ENCODE peak calls at places on chromosomes 3 and 15, in eight cellular contexts. A is Calu3, O is putamen, J is T-helper 2 cell, F is anterior cingulate cortex, H is kidney epithelial cell, B is AG09319, K is HepG2. Y is an unnamed sample.

GRCh38 chr3:67804089-67804488 is 149.7 kb upstream of the SUCLG2 start:
- DNase-seq in A (no peak), O (no peak), J (no peak), F (no peak), H (no peak), B (no peak), K (peak), Y (no peak)

GRCh38 chr3:115626711-115627110 is 3.4 kb downstream of the GAP43 start:
- DNase-seq in A (no peak), O (no peak), J (no peak), F (no peak), H (no peak), B (no peak), K (no peak), Y (no peak)

GRCh38 chr15:63110428-63111026 is 11.1 kb upstream of the LACTB start:
- DNase-seq in A (no peak), O (no peak), J (no peak), F (no peak), H (no peak), B (no peak), K (no peak), Y (no peak)

GRCh38 chr3:51712511-51712931 is 5.7 kb downstream of the GRM2 start:
- DNase-seq in A (no peak), O (no peak), J (no peak), F (no peak), H (no peak), B (no peak), K (no peak), Y (no peak)

GRCh38 chr3:16728762-16729745 is 123.8 kb upstream of the DAZL start:
- DNase-seq in A (no peak), O (no peak), J (no peak), F (no peak), H (no peak), B (no peak), K (no peak), Y (no peak)

GRCh38 chr3:147385059-147386012 is 21.0 kb downstream of the ZIC4 start:
- DNase-seq in A (no peak), O (no peak), J (no peak), F (no peak), H (no peak), B (no peak), K (no peak), Y (no peak)

GRCh38 chr3:120039642-120040610 is 54.3 kb downstream of the GSK3B start:
- DNase-seq in A (no peak), O (no peak), J (no peak), F (no peak), H (no peak), B (no peak), K (no peak), Y (no peak)

GRCh38 chr3:47512416-47513124 is 942 bp downstream of the ELP6 start:
- DNase-seq in A (no peak), O (no peak), J (no peak), F (no peak), H (no peak), B (no peak), K (no peak), Y (peak)

GRCh38 chr3:157089455-157090221 is 70.3 kb downstream of the CCNL1 start:
- DNase-seq in A (peak), O (no peak), J (no peak), F (no peak), H (no peak), B (no peak), K (no peak), Y (peak)

GRCh38 chr3:152263711-152264110 is 5.0 kb upstream of the MBNL1 start:
- DNase-seq in A (no peak), O (no peak), J (no peak), F (no peak), H (no peak), B (no peak), K (no peak), Y (no peak)

GRCh38 chr3:188286087-188286513 is 132.1 kb downstream of the LPP start:
- DNase-seq in A (no peak), O (no peak), J (no peak), F (no peak), H (peak), B (peak), K (no peak), Y (no peak)

GRCh38 chr3:184814214-184814613 is 2.2 kb downstream of the VPS8 start:
- DNase-seq in A (no peak), O (no peak), J (no peak), F (no peak), H (no peak), B (no peak), K (no peak), Y (no peak)

GRCh38 chr3:11136871-11137626 is 17.2 kb upstream of the HRH1 start:
- DNase-seq in A (peak), O (no peak), J (no peak), F (peak), H (peak), B (peak), K (peak), Y (no peak)

GRCh38 chr15:48285329-48286214 is 45.7 kb upstream of the DUT start:
- DNase-seq in A (peak), O (peak), J (no peak), F (peak), H (peak), B (peak), K (peak), Y (peak)

GRCh38 chr15:36415643-36416042 is 163.8 kb upstream of the CDIN1 start:
- DNase-seq in A (no peak), O (no peak), J (no peak), F (no peak), H (no peak), B (no peak), K (no peak), Y (no peak)

GRCh38 chr3:116001063-116001765 is 377.9 kb downstream of the GAP43 start:
- DNase-seq in A (no peak), O (no peak), J (no peak), F (no peak), H (no peak), B (no peak), K (no peak), Y (no peak)

GRCh38 chr15:60840703-60841411 is 361.9 kb upstream of the ICE2 start:
- DNase-seq in A (no peak), O (no peak), J (peak), F (no peak), H (no peak), B (no peak), K (no peak), Y (peak)